ENCODE peak calls at places on chromosomes 11 and 22, in five cellular contexts. One of them, this sample, is unnamed.

GRCh38 chr11:116595305-116595880 is 177.4 kb downstream of the BUD13 start:
- DNase-seq in LoVo: no peak
- DNase-seq in LHCN-M2: no peak
- DNase-seq in activated effector memory CD4-positive, alpha-beta T cell treated with anti-CD3 and anti-CD28 coated beads, Interleukin-2, amount 50 U/mL, for 16 hours: no peak
- DNase-seq in activated CD4-positive, alpha-beta T cell treated with anti-CD3 and anti-CD28 coated beads, Interleukin-2, amount 10 ng/mL, durations not matched to agents 7 days and 5 days: no peak
- DNase-seq in this sample: no peak

GRCh38 chr11:2208691-2209369 is 37.2 kb upstream of the TH start:
- DNase-seq in LoVo: no peak
- DNase-seq in LHCN-M2: no peak
- DNase-seq in activated effector memory CD4-positive, alpha-beta T cell treated with anti-CD3 and anti-CD28 coated beads, Interleukin-2, amount 50 U/mL, for 16 hours: peak
- DNase-seq in activated CD4-positive, alpha-beta T cell treated with anti-CD3 and anti-CD28 coated beads, Interleukin-2, amount 10 ng/mL, durations not matched to agents 7 days and 5 days: peak
- DNase-seq in this sample: no peak

GRCh38 chr11:15342163-15342562 is 227.4 kb downstream of the INSC start:
- DNase-seq in LoVo: no peak
- DNase-seq in LHCN-M2: no peak
- DNase-seq in activated effector memory CD4-positive, alpha-beta T cell treated with anti-CD3 and anti-CD28 coated beads, Interleukin-2, amount 50 U/mL, for 16 hours: no peak
- DNase-seq in activated CD4-positive, alpha-beta T cell treated with anti-CD3 and anti-CD28 coated beads, Interleukin-2, amount 10 ng/mL, durations not matched to agents 7 days and 5 days: no peak
- DNase-seq in this sample: no peak

GRCh38 chr11:118436639-118437045 is 350 bp downstream of the KMT2A start:
- DNase-seq in LoVo: no peak
- DNase-seq in LHCN-M2: no peak
- DNase-seq in activated effector memory CD4-positive, alpha-beta T cell treated with anti-CD3 and anti-CD28 coated beads, Interleukin-2, amount 50 U/mL, for 16 hours: peak
- DNase-seq in activated CD4-positive, alpha-beta T cell treated with anti-CD3 and anti-CD28 coated beads, Interleukin-2, amount 10 ng/mL, durations not matched to agents 7 days and 5 days: peak
- DNase-seq in this sample: no peak

GRCh38 chr11:93117578-93117964 is 80.2 kb downstream of the SLC36A4 start:
- DNase-seq in LoVo: no peak
- DNase-seq in LHCN-M2: no peak
- DNase-seq in activated effector memory CD4-positive, alpha-beta T cell treated with anti-CD3 and anti-CD28 coated beads, Interleukin-2, amount 50 U/mL, for 16 hours: no peak
- DNase-seq in activated CD4-positive, alpha-beta T cell treated with anti-CD3 and anti-CD28 coated beads, Interleukin-2, amount 10 ng/mL, durations not matched to agents 7 days and 5 days: no peak
- DNase-seq in this sample: no peak

GRCh38 chr11:75024764-75025211 is 36.1 kb downstream of the NEU3 start:
- DNase-seq in LoVo: no peak
- DNase-seq in LHCN-M2: no peak
- DNase-seq in activated effector memory CD4-positive, alpha-beta T cell treated with anti-CD3 and anti-CD28 coated beads, Interleukin-2, amount 50 U/mL, for 16 hours: no peak
- DNase-seq in activated CD4-positive, alpha-beta T cell treated with anti-CD3 and anti-CD28 coated beads, Interleukin-2, amount 10 ng/mL, durations not matched to agents 7 days and 5 days: no peak
- DNase-seq in this sample: no peak

GRCh38 chr22:39592104-39593060 is 21.8 kb downstream of the CACNA1I start:
- DNase-seq in LoVo: peak
- DNase-seq in LHCN-M2: peak
- DNase-seq in activated effector memory CD4-positive, alpha-beta T cell treated with anti-CD3 and anti-CD28 coated beads, Interleukin-2, amount 50 U/mL, for 16 hours: no peak
- DNase-seq in activated CD4-positive, alpha-beta T cell treated with anti-CD3 and anti-CD28 coated beads, Interleukin-2, amount 10 ng/mL, durations not matched to agents 7 days and 5 days: no peak
- DNase-seq in this sample: peak

GRCh38 chr11:120675171-120675570 is 163.6 kb downstream of the GRIK4 start:
- DNase-seq in LoVo: no peak
- DNase-seq in LHCN-M2: no peak
- DNase-seq in activated effector memory CD4-positive, alpha-beta T cell treated with anti-CD3 and anti-CD28 coated beads, Interleukin-2, amount 50 U/mL, for 16 hours: no peak
- DNase-seq in activated CD4-positive, alpha-beta T cell treated with anti-CD3 and anti-CD28 coated beads, Interleukin-2, amount 10 ng/mL, durations not matched to agents 7 days and 5 days: no peak
- DNase-seq in this sample: no peak

GRCh38 chr11:66335531-66336233 is 552 bp downstream of the RIN1 start:
- DNase-seq in LoVo: peak
- DNase-seq in LHCN-M2: peak
- DNase-seq in activated effector memory CD4-positive, alpha-beta T cell treated with anti-CD3 and anti-CD28 coated beads, Interleukin-2, amount 50 U/mL, for 16 hours: no peak
- DNase-seq in activated CD4-positive, alpha-beta T cell treated with anti-CD3 and anti-CD28 coated beads, Interleukin-2, amount 10 ng/mL, durations not matched to agents 7 days and 5 days: no peak
- DNase-seq in this sample: peak

GRCh38 chr11:15035283-15035682 is 38.1 kb upstream of the CALCB start:
- DNase-seq in LoVo: no peak
- DNase-seq in LHCN-M2: no peak
- DNase-seq in activated effector memory CD4-positive, alpha-beta T cell treated with anti-CD3 and anti-CD28 coated beads, Interleukin-2, amount 50 U/mL, for 16 hours: no peak
- DNase-seq in activated CD4-positive, alpha-beta T cell treated with anti-CD3 and anti-CD28 coated beads, Interleukin-2, amount 10 ng/mL, durations not matched to agents 7 days and 5 days: no peak
- DNase-seq in this sample: no peak

GRCh38 chr22:50318356-50318697 is 8.5 kb downstream of the DENND6B start:
- DNase-seq in LoVo: no peak
- DNase-seq in LHCN-M2: no peak
- DNase-seq in activated effector memory CD4-positive, alpha-beta T cell treated with anti-CD3 and anti-CD28 coated beads, Interleukin-2, amount 50 U/mL, for 16 hours: no peak
- DNase-seq in activated CD4-positive, alpha-beta T cell treated with anti-CD3 and anti-CD28 coated beads, Interleukin-2, amount 10 ng/mL, durations not matched to agents 7 days and 5 days: no peak
- DNase-seq in this sample: no peak

GRCh38 chr22:39739338-39740027 is 154.1 kb downstream of the ENTHD1 start:
- DNase-seq in LoVo: no peak
- DNase-seq in LHCN-M2: no peak
- DNase-seq in activated effector memory CD4-positive, alpha-beta T cell treated with anti-CD3 and anti-CD28 coated beads, Interleukin-2, amount 50 U/mL, for 16 hours: no peak
- DNase-seq in activated CD4-positive, alpha-beta T cell treated with anti-CD3 and anti-CD28 coated beads, Interleukin-2, amount 10 ng/mL, durations not matched to agents 7 days and 5 days: no peak
- DNase-seq in this sample: no peak

GRCh38 chr11:104105155-104105554 is 58.8 kb downstream of the PDGFD start:
- DNase-seq in LoVo: no peak
- DNase-seq in LHCN-M2: peak
- DNase-seq in activated effector memory CD4-positive, alpha-beta T cell treated with anti-CD3 and anti-CD28 coated beads, Interleukin-2, amount 50 U/mL, for 16 hours: no peak
- DNase-seq in activated CD4-positive, alpha-beta T cell treated with anti-CD3 and anti-CD28 coated beads, Interleukin-2, amount 10 ng/mL, durations not matched to agents 7 days and 5 days: no peak
- DNase-seq in this sample: no peak

GRCh38 chr11:11383995-11384394 is 30.9 kb upstream of the CSNK2A3 start:
- DNase-seq in LoVo: no peak
- DNase-seq in LHCN-M2: no peak
- DNase-seq in activated effector memory CD4-positive, alpha-beta T cell treated with anti-CD3 and anti-CD28 coated beads, Interleukin-2, amount 50 U/mL, for 16 hours: no peak
- DNase-seq in activated CD4-positive, alpha-beta T cell treated with anti-CD3 and anti-CD28 coated beads, Interleukin-2, amount 10 ng/mL, durations not matched to agents 7 days and 5 days: no peak
- DNase-seq in this sample: no peak

GRCh38 chr11:99069831-99070444 is 49.2 kb downstream of the CNTN5 start:
- DNase-seq in LoVo: peak
- DNase-seq in LHCN-M2: peak
- DNase-seq in activated effector memory CD4-positive, alpha-beta T cell treated with anti-CD3 and anti-CD28 coated beads, Interleukin-2, amount 50 U/mL, for 16 hours: no peak
- DNase-seq in activated CD4-positive, alpha-beta T cell treated with anti-CD3 and anti-CD28 coated beads, Interleukin-2, amount 10 ng/mL, durations not matched to agents 7 days and 5 days: peak
- DNase-seq in this sample: peak

GRCh38 chr11:102617491-102618026 is 7.6 kb downstream of the MMP20 start:
- DNase-seq in LoVo: no peak
- DNase-seq in LHCN-M2: no peak
- DNase-seq in activated effector memory CD4-positive, alpha-beta T cell treated with anti-CD3 and anti-CD28 coated beads, Interleukin-2, amount 50 U/mL, for 16 hours: no peak
- DNase-seq in activated CD4-positive, alpha-beta T cell treated with anti-CD3 and anti-CD28 coated beads, Interleukin-2, amount 10 ng/mL, durations not matched to agents 7 days and 5 days: no peak
- DNase-seq in this sample: no peak

GRCh38 chr11:94400075-94400838 is 962 bp downstream of the GPR83 start:
- DNase-seq in LoVo: no peak
- DNase-seq in LHCN-M2: no peak
- DNase-seq in activated effector memory CD4-positive, alpha-beta T cell treated with anti-CD3 and anti-CD28 coated beads, Interleukin-2, amount 50 U/mL, for 16 hours: no peak
- DNase-seq in activated CD4-positive, alpha-beta T cell treated with anti-CD3 and anti-CD28 coated beads, Interleukin-2, amount 10 ng/mL, durations not matched to agents 7 days and 5 days: no peak
- DNase-seq in this sample: no peak

GRCh38 chr11:12674571-12674935 is 332 bp downstream of the TEAD1 start:
- DNase-seq in LoVo: no peak
- DNase-seq in LHCN-M2: no peak
- DNase-seq in activated effector memory CD4-positive, alpha-beta T cell treated with anti-CD3 and anti-CD28 coated beads, Interleukin-2, amount 50 U/mL, for 16 hours: peak
- DNase-seq in activated CD4-positive, alpha-beta T cell treated with anti-CD3 and anti-CD28 coated beads, Interleukin-2, amount 10 ng/mL, durations not matched to agents 7 days and 5 days: no peak
- DNase-seq in this sample: no peak

GRCh38 chr22:36010913-36011312 is 17.7 kb downstream of the RBFOX2 start:
- DNase-seq in LoVo: no peak
- DNase-seq in LHCN-M2: peak
- DNase-seq in activated effector memory CD4-positive, alpha-beta T cell treated with anti-CD3 and anti-CD28 coated beads, Interleukin-2, amount 50 U/mL, for 16 hours: no peak
- DNase-seq in activated CD4-positive, alpha-beta T cell treated with anti-CD3 and anti-CD28 coated beads, Interleukin-2, amount 10 ng/mL, durations not matched to agents 7 days and 5 days: no peak
- DNase-seq in this sample: peak

GRCh38 chr11:103803062-103803461 is 233.4 kb upstream of the DDI1 start:
- DNase-seq in LoVo: no peak
- DNase-seq in LHCN-M2: no peak
- DNase-seq in activated effector memory CD4-positive, alpha-beta T cell treated with anti-CD3 and anti-CD28 coated beads, Interleukin-2, amount 50 U/mL, for 16 hours: no peak
- DNase-seq in activated CD4-positive, alpha-beta T cell treated with anti-CD3 and anti-CD28 coated beads, Interleukin-2, amount 10 ng/mL, durations not matched to agents 7 days and 5 days: no peak
- DNase-seq in this sample: peak

This sample was measured in HT1080.